ENCODE peak calls at places on chromosome 18, in five cellular contexts. One of them, this sample, is unnamed.

GRCh38 chr18:9679125-9679524 is 29.0 kb upstream of the RAB31 start:
- DNase-seq in upper lobe of right lung: no peak
- DNase-seq in Panc1: no peak
- DNase-seq in psoas muscle: no peak
- DNase-seq in PC-9: no peak
- DNase-seq in this sample: no peak

GRCh38 chr18:56517181-56517580 is 121.2 kb downstream of the TXNL1 start:
- DNase-seq in upper lobe of right lung: no peak
- DNase-seq in Panc1: no peak
- DNase-seq in psoas muscle: no peak
- DNase-seq in PC-9: no peak
- DNase-seq in this sample: no peak

GRCh38 chr18:52617931-52618330 is 277.9 kb downstream of the DCC start:
- DNase-seq in upper lobe of right lung: no peak
- DNase-seq in Panc1: no peak
- DNase-seq in psoas muscle: no peak
- DNase-seq in PC-9: no peak
- DNase-seq in this sample: no peak

GRCh38 chr18:6982398-6982797 is 135.2 kb downstream of the LAMA1 start:
- DNase-seq in upper lobe of right lung: no peak
- DNase-seq in Panc1: no peak
- DNase-seq in psoas muscle: no peak
- DNase-seq in PC-9: no peak
- DNase-seq in this sample: no peak

GRCh38 chr18:48663931-48664847 is 125.4 kb downstream of the CTIF start:
- DNase-seq in upper lobe of right lung: peak; percentile 87
- DNase-seq in Panc1: no peak
- DNase-seq in psoas muscle: peak; percentile 71
- DNase-seq in PC-9: no peak
- DNase-seq in this sample: peak; percentile 79

GRCh38 chr18:45662468-45662867 is 47.2 kb downstream of the SLC14A2 start:
- DNase-seq in upper lobe of right lung: no peak
- DNase-seq in Panc1: no peak
- DNase-seq in psoas muscle: no peak
- DNase-seq in PC-9: no peak
- DNase-seq in this sample: no peak

GRCh38 chr18:52352920-52353319 is 12.9 kb downstream of the DCC start:
- DNase-seq in upper lobe of right lung: no peak
- DNase-seq in Panc1: no peak
- DNase-seq in psoas muscle: no peak
- DNase-seq in PC-9: no peak
- DNase-seq in this sample: no peak

GRCh38 chr18:33288082-33288716 is 152.3 kb downstream of the CCDC178 start:
- DNase-seq in upper lobe of right lung: no peak
- DNase-seq in Panc1: no peak
- DNase-seq in psoas muscle: no peak
- DNase-seq in PC-9: no peak
- DNase-seq in this sample: no peak

GRCh38 chr18:25109484-25109883 is 242.5 kb downstream of the ZNF521 start:
- DNase-seq in upper lobe of right lung: no peak
- DNase-seq in Panc1: no peak
- DNase-seq in psoas muscle: no peak
- DNase-seq in PC-9: no peak
- DNase-seq in this sample: no peak

GRCh38 chr18:9475643-9476580 is 599 bp downstream of the RALBP1 start:
- DNase-seq in upper lobe of right lung: peak; percentile 86
- DNase-seq in Panc1: no peak
- DNase-seq in psoas muscle: no peak
- DNase-seq in PC-9: peak; percentile 58
- DNase-seq in this sample: peak; percentile 24

GRCh38 chr18:48031641-48032040 is 101.2 kb upstream of the SMAD2 start:
- DNase-seq in upper lobe of right lung: peak; percentile 40
- DNase-seq in Panc1: no peak
- DNase-seq in psoas muscle: no peak
- DNase-seq in PC-9: no peak
- DNase-seq in this sample: no peak

GRCh38 chr18:42649636-42650035 is 465.8 kb downstream of the RIT2 start:
- DNase-seq in upper lobe of right lung: no peak
- DNase-seq in Panc1: no peak
- DNase-seq in psoas muscle: no peak
- DNase-seq in PC-9: no peak
- DNase-seq in this sample: no peak

GRCh38 chr18:53567935-53568574 is 656.4 kb downstream of the MBD2 start:
- DNase-seq in upper lobe of right lung: no peak
- DNase-seq in Panc1: no peak
- DNase-seq in psoas muscle: no peak
- DNase-seq in PC-9: no peak
- DNase-seq in this sample: peak; percentile 43

GRCh38 chr18:31268985-31269406 is 49.0 kb upstream of the DSG1 start:
- DNase-seq in upper lobe of right lung: no peak
- DNase-seq in Panc1: no peak
- DNase-seq in psoas muscle: no peak
- DNase-seq in PC-9: no peak
- DNase-seq in this sample: no peak

GRCh38 chr18:54187372-54187771 is 37.1 kb downstream of the MBD2 start:
- DNase-seq in upper lobe of right lung: no peak
- DNase-seq in Panc1: no peak
- DNase-seq in psoas muscle: no peak
- DNase-seq in PC-9: no peak
- DNase-seq in this sample: no peak

GRCh38 chr18:44915661-44916060 is 235.0 kb downstream of the SETBP1 start:
- DNase-seq in upper lobe of right lung: no peak
- DNase-seq in Panc1: no peak
- DNase-seq in psoas muscle: no peak
- DNase-seq in PC-9: no peak
- DNase-seq in this sample: no peak

GRCh38 chr18:23949863-23950262 is 64.7 kb upstream of the TTC39C start:
- DNase-seq in upper lobe of right lung: no peak
- DNase-seq in Panc1: no peak
- DNase-seq in psoas muscle: no peak
- DNase-seq in PC-9: no peak
- DNase-seq in this sample: no peak

GRCh38 chr18:474416-474815 is 26.1 kb downstream of the COLEC12 start:
- DNase-seq in upper lobe of right lung: no peak
- DNase-seq in Panc1: no peak
- DNase-seq in psoas muscle: no peak
- DNase-seq in PC-9: no peak
- DNase-seq in this sample: no peak

GRCh38 chr18:74963820-74964446 is 245.0 kb downstream of the PTGR3 start:
- DNase-seq in upper lobe of right lung: no peak
- DNase-seq in Panc1: peak; percentile 73
- DNase-seq in psoas muscle: no peak
- DNase-seq in PC-9: no peak
- DNase-seq in this sample: peak; percentile 63

GRCh38 chr18:13530215-13530878 is 196.0 kb downstream of the FAM210A start:
- DNase-seq in upper lobe of right lung: no peak
- DNase-seq in Panc1: no peak
- DNase-seq in psoas muscle: no peak
- DNase-seq in PC-9: no peak
- DNase-seq in this sample: no peak

GRCh38 chr18:2420367-2420766 is 150.9 kb downstream of the METTL4 start:
- DNase-seq in upper lobe of right lung: no peak
- DNase-seq in Panc1: no peak
- DNase-seq in psoas muscle: no peak
- DNase-seq in PC-9: no peak
- DNase-seq in this sample: no peak

GRCh38 chr18:48576454-48576766 is 37.6 kb downstream of the CTIF start:
- DNase-seq in upper lobe of right lung: no peak
- DNase-seq in Panc1: no peak
- DNase-seq in psoas muscle: no peak
- DNase-seq in PC-9: no peak
- DNase-seq in this sample: no peak

GRCh38 chr18:59478591-59478990 is 119.5 kb upstream of the LMAN1 start:
- DNase-seq in upper lobe of right lung: no peak
- DNase-seq in Panc1: no peak
- DNase-seq in psoas muscle: no peak
- DNase-seq in PC-9: no peak
- DNase-seq in this sample: no peak

GRCh38 chr18:54382076-54382475 is 24.4 kb downstream of the C18orf54 start:
- DNase-seq in upper lobe of right lung: no peak
- DNase-seq in Panc1: no peak
- DNase-seq in psoas muscle: no peak
- DNase-seq in PC-9: no peak
- DNase-seq in this sample: no peak

GRCh38 chr18:32771169-32771751 is 1.6 kb downstream of the KLHL14 start:
- DNase-seq in upper lobe of right lung: no peak
- DNase-seq in Panc1: no peak
- DNase-seq in psoas muscle: no peak
- DNase-seq in PC-9: no peak
- DNase-seq in this sample: no peak

GRCh38 chr18:2723207-2723606 is 67.7 kb downstream of the SMCHD1 start:
- DNase-seq in upper lobe of right lung: no peak
- DNase-seq in Panc1: no peak
- DNase-seq in psoas muscle: no peak
- DNase-seq in PC-9: no peak
- DNase-seq in this sample: no peak

GRCh38 chr18:43780782-43781340 is 503.6 kb upstream of the SYT4 start:
- DNase-seq in upper lobe of right lung: no peak
- DNase-seq in Panc1: no peak
- DNase-seq in psoas muscle: no peak
- DNase-seq in PC-9: no peak
- DNase-seq in this sample: no peak

GRCh38 chr18:6724331-6724730 is 5.2 kb upstream of the ARHGAP28 start:
- DNase-seq in upper lobe of right lung: no peak
- DNase-seq in Panc1: no peak
- DNase-seq in psoas muscle: no peak
- DNase-seq in PC-9: no peak
- DNase-seq in this sample: no peak

GRCh38 chr18:34848695-34849094 is 138.6 kb downstream of the DTNA start:
- DNase-seq in upper lobe of right lung: no peak
- DNase-seq in Panc1: no peak
- DNase-seq in psoas muscle: no peak
- DNase-seq in PC-9: no peak
- DNase-seq in this sample: no peak

GRCh38 chr18:61333271-61333745 is at the start of gene CDH20:
- DNase-seq in upper lobe of right lung: no peak
- DNase-seq in Panc1: no peak
- DNase-seq in psoas muscle: no peak
- DNase-seq in PC-9: no peak
- DNase-seq in this sample: no peak

GRCh38 chr18:44601447-44601846 is 79.2 kb upstream of the SETBP1 start:
- DNase-seq in upper lobe of right lung: no peak
- DNase-seq in Panc1: no peak
- DNase-seq in psoas muscle: no peak
- DNase-seq in PC-9: peak; percentile 43
- DNase-seq in this sample: no peak

GRCh38 chr18:72409923-72410322 is 134.2 kb downstream of the CBLN2 start:
- DNase-seq in upper lobe of right lung: no peak
- DNase-seq in Panc1: no peak
- DNase-seq in psoas muscle: no peak
- DNase-seq in PC-9: no peak
- DNase-seq in this sample: no peak

GRCh38 chr18:72410399-72410798 is 133.7 kb downstream of the CBLN2 start:
- DNase-seq in upper lobe of right lung: no peak
- DNase-seq in Panc1: no peak
- DNase-seq in psoas muscle: no peak
- DNase-seq in PC-9: no peak
- DNase-seq in this sample: no peak

DNA sequence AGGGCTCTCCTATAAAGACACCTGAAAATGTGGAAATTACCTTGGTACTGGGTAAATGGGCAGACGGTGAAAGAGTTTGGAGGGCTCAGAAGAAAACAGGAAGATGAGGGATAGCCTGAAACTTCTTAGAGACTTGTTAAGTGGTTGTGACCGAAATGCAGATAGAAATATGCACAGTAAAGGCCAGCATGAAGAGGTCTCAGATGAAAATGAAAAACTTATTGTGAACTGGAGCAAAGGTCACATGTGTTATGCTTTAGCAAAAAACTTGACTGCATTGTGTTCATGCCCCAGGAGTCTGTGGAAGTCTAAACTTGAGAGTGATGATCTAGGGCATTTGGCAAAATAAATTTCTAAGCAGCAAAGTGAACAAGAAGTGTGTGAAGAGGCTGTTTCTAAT is 137.1 kb downstream of the CBLN2 start:
- DNase-seq in upper lobe of right lung: no peak
- DNase-seq in Panc1: no peak
- DNase-seq in psoas muscle: no peak
- DNase-seq in PC-9: no peak
- DNase-seq in this sample: no peak
- H3K9me3 ChIP-seq in upper lobe of right lung: no peaks in the 10 kb centered on the region
- H3K9me3 ChIP-seq in Panc1: no peaks in the 10 kb centered on the region
- H3K9me3 ChIP-seq in psoas muscle: no peaks in the 10 kb centered on the region
- H3K9me3 ChIP-seq in PC-9: no peaks in the 10 kb centered on the region
- H3K9me3 ChIP-seq in this sample: no peaks in the 10 kb centered on the region

GRCh38 chr18:78975699-78976098 is 3.9 kb upstream of the SALL3 start:
- DNase-seq in upper lobe of right lung: no peak
- DNase-seq in Panc1: no peak
- DNase-seq in psoas muscle: no peak
- DNase-seq in PC-9: no peak
- DNase-seq in this sample: no peak
- H3K9me3 ChIP-seq in upper lobe of right lung: no peaks in the 10 kb centered on the region
- H3K9me3 ChIP-seq in Panc1: no peaks in the 10 kb centered on the region
- H3K9me3 ChIP-seq in psoas muscle: no peaks in the 10 kb centered on the region
- H3K9me3 ChIP-seq in PC-9: no peaks in the 10 kb centered on the region
- H3K9me3 ChIP-seq in this sample: no peaks in the 10 kb centered on the region

DNA sequence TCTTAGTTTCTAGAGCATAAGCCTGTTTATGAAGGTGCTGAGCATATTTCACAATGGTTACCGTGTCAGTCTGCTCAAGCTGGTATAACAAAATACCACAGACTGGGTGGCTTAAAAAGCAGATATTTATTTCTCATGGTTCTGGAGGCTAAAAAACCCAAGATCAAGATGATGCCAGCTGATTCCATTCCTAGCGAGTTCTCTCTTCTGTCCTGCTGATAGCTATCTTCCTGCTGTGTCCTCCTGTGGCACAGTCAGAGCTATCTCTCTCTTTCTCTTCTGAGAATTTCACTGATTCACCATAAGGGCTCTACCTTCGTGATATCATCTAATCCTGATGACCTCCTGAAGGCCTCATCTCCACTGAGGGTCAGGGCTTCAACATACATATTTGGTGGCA is 273.0 kb downstream of the CDH2 start:
- DNase-seq in upper lobe of right lung: no peak
- DNase-seq in Panc1: no peak
- DNase-seq in psoas muscle: no peak
- DNase-seq in PC-9: no peak
- DNase-seq in this sample: no peak
- H3K9me3 ChIP-seq in upper lobe of right lung: no peaks in the 10 kb centered on the region
- H3K9me3 ChIP-seq in Panc1: no peaks in the 10 kb centered on the region
- H3K9me3 ChIP-seq in psoas muscle: no peaks in the 10 kb centered on the region
- H3K9me3 ChIP-seq in PC-9: no peaks in the 10 kb centered on the region
- H3K9me3 ChIP-seq in this sample: no peaks in the 10 kb centered on the region

DNA sequence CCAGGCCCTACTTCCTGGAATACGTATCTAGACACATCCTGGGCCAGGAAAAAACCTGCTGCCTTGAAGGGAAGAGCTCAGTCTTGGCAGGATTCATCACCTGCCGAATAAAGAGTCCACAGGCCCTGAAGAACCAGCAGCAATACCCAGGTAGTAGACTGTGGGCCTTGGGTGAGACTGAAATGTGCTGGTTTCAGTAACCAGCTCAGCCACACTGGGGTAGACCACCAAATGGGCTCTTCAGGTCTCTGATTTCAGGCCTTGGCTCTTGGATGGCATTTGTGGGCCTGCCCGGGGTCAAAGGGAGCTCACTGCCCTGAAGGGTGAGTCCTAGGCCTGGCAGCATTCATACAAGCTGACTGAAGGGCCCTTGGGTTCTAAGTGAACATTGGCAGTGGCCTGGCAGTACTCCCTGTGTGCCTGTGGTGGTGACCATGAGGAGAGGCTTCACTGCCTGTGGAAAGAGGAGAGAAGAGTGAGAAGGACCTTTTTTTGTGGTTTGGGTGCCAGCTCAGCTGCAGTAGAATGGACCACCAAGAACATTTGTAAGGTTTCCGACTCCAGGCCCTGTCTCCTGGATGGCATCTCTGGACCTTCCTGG is 175.1 kb downstream of the ANKRD30B start:
- DNase-seq in upper lobe of right lung: no peak
- DNase-seq in Panc1: no peak
- DNase-seq in psoas muscle: no peak
- DNase-seq in PC-9: no peak
- DNase-seq in this sample: no peak
- H3K9me3 ChIP-seq in upper lobe of right lung: no peaks in the 10 kb centered on the region
- H3K9me3 ChIP-seq in Panc1: no peaks in the 10 kb centered on the region
- H3K9me3 ChIP-seq in psoas muscle: no peaks in the 10 kb centered on the region
- H3K9me3 ChIP-seq in PC-9: no peaks in the 10 kb centered on the region
- H3K9me3 ChIP-seq in this sample: no peaks in the 10 kb centered on the region

This sample was measured in testis.